ENCODE peak calls at places on chromosomes 5 and 9, in four cellular contexts. W is WTC11, I is HepG2, C is K562. H is an unnamed sample.

GRCh38 chr9:97632406-97632991 is 669 bp downstream of the TSTD2 start:
- DNase-seq in W (peak; percentile 53), I (no peak), C (no peak), H (no peak)

GRCh38 chr9:109707355-109707754 is 72.6 kb upstream of the PALM2AKAP2 start:
- DNase-seq in W (no peak), I (no peak), C (no peak), H (no peak)

GRCh38 chr9:112112519-112112918 is 62.6 kb downstream of the SUSD1 start:
- DNase-seq in W (no peak), I (no peak), C (no peak), H (no peak)

GRCh38 chr5:17340816-17341215 is 123.4 kb downstream of the BASP1 start:
- DNase-seq in W (no peak), I (no peak), C (no peak), H (no peak)

GRCh38 chr9:117412006-117412715 is 2.7 kb downstream of the ASTN2 start:
- DNase-seq in W (no peak), I (no peak), C (no peak), H (no peak)

GRCh38 chr9:79731483-79731882 is 159.7 kb downstream of the TLE4 start:
- DNase-seq in W (no peak), I (no peak), C (no peak), H (peak; percentile 13)

GRCh38 chr9:129761293-129761900 is 8.6 kb upstream of the PTGES start:
- DNase-seq in W (no peak), I (no peak), C (no peak), H (no peak)

GRCh38 chr9:23820731-23821399 is 5.2 kb downstream of the ELAVL2 start:
- DNase-seq in W (peak; percentile 58), I (no peak), C (no peak), H (no peak)

GRCh38 chr5:95628933-95629332 is 9.0 kb downstream of the GPR150 start:
- DNase-seq in W (peak; percentile 19), I (no peak), C (no peak), H (no peak)

DNA sequence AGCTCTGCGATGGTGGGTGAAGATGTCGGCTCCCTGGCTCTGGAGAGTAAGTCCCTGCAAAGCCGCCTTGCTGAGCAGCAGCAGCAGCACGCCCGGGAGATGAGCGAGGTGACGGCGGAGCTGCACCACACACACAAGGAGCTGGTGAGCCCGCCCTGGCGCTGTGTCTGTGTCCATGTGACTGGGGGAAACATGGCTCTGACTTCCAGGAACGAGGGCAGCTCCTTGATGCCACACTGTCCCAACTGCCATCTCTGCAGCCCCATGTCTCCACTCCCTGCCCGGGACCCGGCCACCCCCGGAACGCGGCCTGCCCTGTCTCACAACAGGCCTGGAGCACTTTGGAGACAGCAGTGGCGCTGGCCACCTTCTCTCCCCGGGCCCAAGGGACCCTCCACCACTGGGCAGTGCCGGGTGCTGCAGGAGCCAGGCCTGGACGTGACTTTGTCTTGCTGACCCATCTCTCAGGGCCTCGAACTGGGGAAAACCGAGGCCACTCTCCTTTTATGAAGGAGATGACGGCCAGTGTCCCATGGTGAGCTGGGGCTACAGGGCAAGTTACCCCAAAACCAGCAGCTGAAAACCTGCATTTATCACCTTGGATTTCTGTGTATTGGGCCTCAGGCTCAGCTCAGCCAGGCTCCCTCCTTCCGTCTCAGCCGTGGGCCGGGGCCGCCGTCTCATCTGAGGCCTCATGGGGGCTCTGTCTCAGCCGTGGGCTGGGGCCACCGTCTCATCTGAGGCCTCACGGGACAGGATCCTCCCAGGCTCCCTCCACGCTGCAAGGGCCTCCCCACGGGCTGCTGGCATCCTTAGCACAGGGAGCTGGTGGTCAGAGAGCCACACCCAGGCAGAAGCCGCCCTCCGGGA is 28.6 kb downstream of the CEP72 start:
- DNase-seq in W (no peak), I (no peak), C (no peak), H (no peak)
- TF ChIP-seq TCF7 in W (no peak), I (no peak), C (no peak), H (no peak)

GRCh38 chr5:40017151-40017550 is 592.4 kb upstream of the DAB2 start:
- DNase-seq in W (no peak), I (no peak), C (no peak), H (no peak)
- TF ChIP-seq TCF7 in W (no peak), I (no peak), C (no peak), H (no peak)

GRCh38 chr5:154646841-154647759 is 108.1 kb upstream of the LARP1 start:
- DNase-seq in W (peak; percentile 45), I (peak; percentile 83), C (peak; percentile 86), H (no peak)

GRCh38 chr5:154648706-154649105 is 106.5 kb upstream of the LARP1 start:
- DNase-seq in W (no peak), I (no peak), C (peak; percentile 83), H (no peak)

GRCh38 chr5:154644745-154645411 is 110.3 kb upstream of the LARP1 start:
- DNase-seq in W (no peak), I (peak; percentile 76), C (no peak), H (no peak)

GRCh38 chr5:154648229-154648628 is 106.9 kb upstream of the LARP1 start:
- DNase-seq in W (no peak), I (no peak), C (no peak), H (no peak)

DNA sequence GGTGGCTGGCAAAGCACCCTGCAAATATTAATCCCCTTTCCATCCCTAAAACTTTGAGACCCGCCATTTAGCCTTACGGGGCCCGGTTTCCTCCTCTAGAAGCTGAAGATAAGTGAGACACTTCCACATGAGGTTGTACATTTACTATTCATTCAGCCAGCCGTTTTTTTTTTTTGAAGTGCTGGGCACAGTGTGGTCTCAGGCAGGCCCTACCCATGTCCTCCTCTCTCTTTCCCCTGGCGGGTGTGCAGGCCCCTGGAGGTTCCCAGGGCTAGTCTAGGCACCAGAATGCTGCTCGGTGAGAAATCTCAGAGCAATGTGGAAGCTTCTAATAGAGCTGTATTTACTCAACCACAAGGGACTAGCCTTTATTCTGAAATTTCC is 107.4 kb upstream of the LARP1 start:
- DNase-seq in W (no peak), I (no peak), C (no peak), H (no peak)
- TF ChIP-seq TCF7 in W (no peak), I (no peak), C (no peak), H (no peak)

GRCh38 chr5:139473565-139473964 is 2.8 kb downstream of the SMIM33 start:
- DNase-seq in W (no peak), I (no peak), C (no peak), H (no peak)

GRCh38 chr5:139472410-139473030 is 1.7 kb downstream of the SMIM33 start:
- DNase-seq in W (no peak), I (no peak), C (no peak), H (no peak)

GRCh38 chr5:139470821-139471300 is at the start of gene SMIM33:
- DNase-seq in W (no peak), I (no peak), C (no peak), H (no peak)

GRCh38 chr5:139473105-139473504 is 2.3 kb downstream of the SMIM33 start:
- DNase-seq in W (peak; percentile 68), I (no peak), C (no peak), H (no peak)

GRCh38 chr5:139468421-139468931 is 2.3 kb upstream of the SMIM33 start:
- DNase-seq in W (peak; percentile 45), I (no peak), C (peak; percentile 34), H (no peak)
- TF ChIP-seq TCF7 in W (no peak), I (no peak), C (no peak), H (no peak)

DNA sequence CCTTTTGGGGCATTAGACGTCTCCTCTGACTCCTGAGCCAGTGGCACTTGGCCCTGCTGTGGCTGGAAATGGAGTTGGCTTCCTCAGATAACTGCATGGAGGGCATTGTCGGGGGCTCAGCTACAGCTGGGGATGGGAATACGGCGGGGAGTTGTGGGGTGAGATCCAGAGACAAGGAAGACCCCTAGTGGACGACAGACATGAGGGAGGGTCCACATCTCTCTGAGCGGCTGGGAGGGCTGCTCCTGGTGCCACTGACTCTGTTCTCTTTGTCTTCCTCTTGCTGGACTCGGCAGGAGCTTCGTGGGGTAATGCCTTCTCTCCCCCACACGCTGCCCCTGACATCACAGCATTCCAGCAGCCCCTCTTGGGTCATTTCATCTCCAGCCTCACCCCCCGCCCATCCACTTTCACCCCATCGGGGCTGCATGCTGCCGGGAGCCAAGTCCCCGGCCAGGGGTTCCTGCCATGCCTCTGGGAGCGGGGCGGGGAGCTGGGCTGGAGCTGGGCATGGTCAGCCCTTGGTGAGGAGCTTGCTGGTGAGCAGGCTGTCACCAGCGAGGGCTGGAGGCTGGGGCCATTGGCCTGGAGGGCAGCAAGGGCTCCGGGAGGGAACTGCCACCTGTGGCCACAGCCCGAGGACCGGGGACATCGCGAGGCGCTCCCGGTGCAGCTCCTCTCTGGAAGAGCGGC is 172.3 kb downstream of the CACNA1B start:
- DNase-seq in W (no peak), I (no peak), C (no peak), H (no peak)
- TF ChIP-seq TCF7 in W (no peak), I (no peak), C (no peak), H (no peak)

GRCh38 chr9:91720746-91721705 is 229.0 kb downstream of the ROR2 start:
- DNase-seq in W (no peak), I (no peak), C (peak; percentile 13), H (no peak)
- TF ChIP-seq TCF7 in W (no peak), I (no peak), C (no peak), H (no peak)

DNA sequence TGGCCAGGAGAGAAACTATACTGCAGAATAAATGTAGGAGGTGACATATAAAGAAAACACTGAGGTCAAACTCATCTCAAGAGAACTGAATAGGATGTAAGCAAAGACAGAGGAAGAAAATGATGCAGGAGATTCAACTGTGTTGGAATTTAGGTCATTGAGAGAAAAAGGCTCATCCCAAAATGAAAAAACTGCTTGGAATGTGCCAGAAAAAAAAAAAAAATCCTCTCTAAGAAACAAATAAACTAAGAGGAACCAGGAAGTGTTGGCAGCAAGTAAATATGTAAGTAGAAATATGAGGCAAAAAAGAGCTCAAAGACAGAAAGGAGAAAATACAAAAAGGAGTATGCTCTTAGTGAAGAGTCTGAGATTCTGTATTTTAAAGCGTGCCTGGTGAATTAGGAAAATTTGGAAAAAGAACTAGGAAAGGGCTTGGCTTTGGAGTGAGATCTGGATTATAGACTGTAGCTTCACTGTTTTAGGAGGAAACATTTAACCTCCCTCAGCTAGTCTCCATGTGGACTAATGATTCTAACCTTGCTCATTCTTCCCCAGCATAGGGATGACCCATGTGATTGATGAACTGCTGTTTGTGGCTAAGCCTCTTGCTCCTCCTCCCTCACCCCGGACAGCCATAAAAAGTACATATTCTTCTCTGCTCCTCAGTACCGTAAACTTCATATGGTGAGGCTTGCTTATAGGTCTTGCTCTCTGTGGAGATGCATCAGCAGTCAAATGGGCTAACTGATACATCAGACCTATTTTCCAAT is 185.6 kb upstream of the POU5F2 start:
- DNase-seq in W (no peak), I (no peak), C (no peak), H (no peak)
- TF ChIP-seq TCF7 in W (no peak), I (no peak), C (no peak), H (no peak)

GRCh38 chr9:20551236-20551635 is 71.1 kb downstream of the MLLT3 start:
- DNase-seq in W (no peak), I (peak; percentile 24), C (no peak), H (no peak)
- TF ChIP-seq TCF7 in W (no peak), I (no peak), C (no peak), H (no peak)

DNA sequence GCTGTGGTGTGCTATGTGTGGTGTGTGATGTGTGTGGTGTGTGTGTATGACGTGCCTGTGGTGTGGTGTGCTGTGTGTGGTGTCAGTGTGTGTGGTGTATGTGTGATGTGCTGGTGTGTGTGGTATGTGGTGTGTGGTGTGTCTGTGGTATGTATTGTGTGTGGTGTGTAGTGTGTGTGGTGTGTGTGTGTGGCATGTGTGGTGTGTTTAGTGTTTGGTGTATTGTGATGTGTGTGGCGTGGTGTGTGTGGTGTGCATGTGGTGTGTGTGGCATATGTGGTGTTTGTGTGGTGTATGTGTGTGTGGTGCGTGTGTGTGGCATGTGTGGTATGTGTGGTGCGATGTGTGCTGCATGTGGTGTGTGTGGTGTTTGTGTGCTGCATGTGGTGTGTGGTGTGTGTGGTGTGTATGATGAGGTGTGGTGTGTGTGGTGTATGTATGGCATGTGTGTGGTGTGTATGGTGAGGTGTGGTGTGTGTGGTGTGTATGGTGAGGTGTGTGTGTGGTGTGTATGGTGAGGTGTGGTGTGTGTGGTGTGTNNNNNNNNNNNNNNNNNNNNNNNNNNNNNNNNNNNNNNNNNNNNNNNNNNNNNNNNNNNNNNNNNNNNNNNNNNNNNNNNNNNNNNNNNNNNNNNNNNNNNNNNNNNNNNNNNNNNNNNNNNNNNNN is 18.3 kb upstream of the RNU6ATAC start:
- DNase-seq in W (no peak), I (no peak), C (no peak), H (no peak)
- TF ChIP-seq TCF7 in W (no peak), I (no peak), C (no peak), H (no peak)

H was measured in GM12878.